ENCODE peak calls at places on chromosomes 5 and 9, in eight cellular contexts. One of them, this sample, is unnamed.

GRCh38 chr9:128068656-128069221 is 707 bp downstream of the SLC25A25 start:
- DNase-seq in activated T-cell treated with anti-CD3 and anti-CD28 coated beads, Interleukin-2, amount 50 U/mL, for 72 hours: no peak
- DNase-seq in left ventricle myocardium superior: no peak
- DNase-seq in HL-60: no peak
- DNase-seq in stimulated activated CD8-positive, alpha-beta memory T cell treated with anti-CD3 and anti-CD28 coated beads, Interleukin-7, amount 100 ng/mL, for 1 hour: no peak
- DNase-seq in AG08396: no peak
- DNase-seq in NCI-H1105: no peak
- DNase-seq in activated gamma-delta T cell treated with Interleukin-2 at 50 U/mL for 16 hours: no peak
- DNase-seq in this sample: no peak

GRCh38 chr9:22395585-22396205 is 50.9 kb upstream of the DMRTA1 start:
- DNase-seq in activated T-cell treated with anti-CD3 and anti-CD28 coated beads, Interleukin-2, amount 50 U/mL, for 72 hours: no peak
- DNase-seq in activated gamma-delta T cell treated with Interleukin-2 at 50 U/mL for 16 hours: no peak
- DNase-seq in HL-60: no peak
- DNase-seq in NCI-H1105: no peak
- DNase-seq in stimulated activated CD8-positive, alpha-beta memory T cell treated with anti-CD3 and anti-CD28 coated beads, Interleukin-7, amount 100 ng/mL, for 1 hour: no peak
- DNase-seq in AG08396: peak; percentile 17
- DNase-seq in left ventricle myocardium superior: no peak
- DNase-seq in this sample: no peak

GRCh38 chr9:91341258-91341746 is 20.4 kb downstream of the AUH start:
- DNase-seq in NCI-H1105: no peak
- DNase-seq in AG08396: no peak
- DNase-seq in HL-60: no peak
- DNase-seq in left ventricle myocardium superior: no peak
- DNase-seq in activated T-cell treated with anti-CD3 and anti-CD28 coated beads, Interleukin-2, amount 50 U/mL, for 72 hours: no peak
- DNase-seq in activated gamma-delta T cell treated with Interleukin-2 at 50 U/mL for 16 hours: no peak
- DNase-seq in stimulated activated CD8-positive, alpha-beta memory T cell treated with anti-CD3 and anti-CD28 coated beads, Interleukin-7, amount 100 ng/mL, for 1 hour: no peak
- DNase-seq in this sample: no peak

GRCh38 chr5:180349391-180349790 is 3.7 kb downstream of the GFPT2 start:
- DNase-seq in AG08396: no peak
- DNase-seq in activated T-cell treated with anti-CD3 and anti-CD28 coated beads, Interleukin-2, amount 50 U/mL, for 72 hours: no peak
- DNase-seq in left ventricle myocardium superior: no peak
- DNase-seq in NCI-H1105: no peak
- DNase-seq in HL-60: no peak
- DNase-seq in stimulated activated CD8-positive, alpha-beta memory T cell treated with anti-CD3 and anti-CD28 coated beads, Interleukin-7, amount 100 ng/mL, for 1 hour: no peak
- DNase-seq in activated gamma-delta T cell treated with Interleukin-2 at 50 U/mL for 16 hours: no peak
- DNase-seq in this sample: peak; percentile 27

GRCh38 chr9:121573717-121574485 is 74.3 kb upstream of the GGTA1 start:
- DNase-seq in NCI-H1105: no peak
- DNase-seq in HL-60: no peak
- DNase-seq in activated gamma-delta T cell treated with Interleukin-2 at 50 U/mL for 16 hours: no peak
- DNase-seq in left ventricle myocardium superior: no peak
- DNase-seq in activated T-cell treated with anti-CD3 and anti-CD28 coated beads, Interleukin-2, amount 50 U/mL, for 72 hours: no peak
- DNase-seq in stimulated activated CD8-positive, alpha-beta memory T cell treated with anti-CD3 and anti-CD28 coated beads, Interleukin-7, amount 100 ng/mL, for 1 hour: no peak
- DNase-seq in AG08396: no peak
- DNase-seq in this sample: no peak

GRCh38 chr9:78280982-78281668 is 15.8 kb upstream of the PSAT1 start:
- DNase-seq in NCI-H1105: no peak
- DNase-seq in activated gamma-delta T cell treated with Interleukin-2 at 50 U/mL for 16 hours: no peak
- DNase-seq in HL-60: no peak
- DNase-seq in AG08396: peak; percentile 47
- DNase-seq in activated T-cell treated with anti-CD3 and anti-CD28 coated beads, Interleukin-2, amount 50 U/mL, for 72 hours: no peak
- DNase-seq in left ventricle myocardium superior: peak; percentile 89
- DNase-seq in stimulated activated CD8-positive, alpha-beta memory T cell treated with anti-CD3 and anti-CD28 coated beads, Interleukin-7, amount 100 ng/mL, for 1 hour: no peak
- DNase-seq in this sample: peak; percentile 86

GRCh38 chr5:17398439-17398838 is 99.6 kb upstream of the TAF11L2 start:
- DNase-seq in activated gamma-delta T cell treated with Interleukin-2 at 50 U/mL for 16 hours: no peak
- DNase-seq in NCI-H1105: no peak
- DNase-seq in stimulated activated CD8-positive, alpha-beta memory T cell treated with anti-CD3 and anti-CD28 coated beads, Interleukin-7, amount 100 ng/mL, for 1 hour: no peak
- DNase-seq in AG08396: peak; percentile 64
- DNase-seq in HL-60: no peak
- DNase-seq in activated T-cell treated with anti-CD3 and anti-CD28 coated beads, Interleukin-2, amount 50 U/mL, for 72 hours: no peak
- DNase-seq in left ventricle myocardium superior: no peak
- DNase-seq in this sample: no peak

GRCh38 chr9:130042406-130042930 is 521 bp downstream of the FNBP1 start:
- DNase-seq in HL-60: no peak
- DNase-seq in NCI-H1105: no peak
- DNase-seq in activated T-cell treated with anti-CD3 and anti-CD28 coated beads, Interleukin-2, amount 50 U/mL, for 72 hours: peak; percentile 48
- DNase-seq in stimulated activated CD8-positive, alpha-beta memory T cell treated with anti-CD3 and anti-CD28 coated beads, Interleukin-7, amount 100 ng/mL, for 1 hour: no peak
- DNase-seq in left ventricle myocardium superior: peak; percentile 57
- DNase-seq in activated gamma-delta T cell treated with Interleukin-2 at 50 U/mL for 16 hours: no peak
- DNase-seq in AG08396: peak; percentile 61
- DNase-seq in this sample: peak; percentile 76

GRCh38 chr5:89299998-89300397 is 417.0 kb upstream of the MEF2C start:
- DNase-seq in stimulated activated CD8-positive, alpha-beta memory T cell treated with anti-CD3 and anti-CD28 coated beads, Interleukin-7, amount 100 ng/mL, for 1 hour: no peak
- DNase-seq in activated T-cell treated with anti-CD3 and anti-CD28 coated beads, Interleukin-2, amount 50 U/mL, for 72 hours: no peak
- DNase-seq in NCI-H1105: no peak
- DNase-seq in AG08396: no peak
- DNase-seq in activated gamma-delta T cell treated with Interleukin-2 at 50 U/mL for 16 hours: no peak
- DNase-seq in HL-60: no peak
- DNase-seq in left ventricle myocardium superior: no peak
- DNase-seq in this sample: no peak

GRCh38 chr5:124783794-124784193 is 37.4 kb upstream of the ZNF608 start:
- DNase-seq in NCI-H1105: no peak
- DNase-seq in left ventricle myocardium superior: no peak
- DNase-seq in HL-60: no peak
- DNase-seq in activated gamma-delta T cell treated with Interleukin-2 at 50 U/mL for 16 hours: no peak
- DNase-seq in AG08396: peak; percentile 23
- DNase-seq in activated T-cell treated with anti-CD3 and anti-CD28 coated beads, Interleukin-2, amount 50 U/mL, for 72 hours: no peak
- DNase-seq in stimulated activated CD8-positive, alpha-beta memory T cell treated with anti-CD3 and anti-CD28 coated beads, Interleukin-7, amount 100 ng/mL, for 1 hour: no peak
- DNase-seq in this sample: no peak

GRCh38 chr5:139275536-139276297 is 17.8 kb upstream of the MATR3 start:
- DNase-seq in NCI-H1105: no peak
- DNase-seq in activated T-cell treated with anti-CD3 and anti-CD28 coated beads, Interleukin-2, amount 50 U/mL, for 72 hours: no peak
- DNase-seq in stimulated activated CD8-positive, alpha-beta memory T cell treated with anti-CD3 and anti-CD28 coated beads, Interleukin-7, amount 100 ng/mL, for 1 hour: no peak
- DNase-seq in AG08396: no peak
- DNase-seq in HL-60: no peak
- DNase-seq in activated gamma-delta T cell treated with Interleukin-2 at 50 U/mL for 16 hours: no peak
- DNase-seq in left ventricle myocardium superior: no peak
- DNase-seq in this sample: no peak

GRCh38 chr5:175889910-175890684 is 18.7 kb downstream of the CPLX2 start:
- DNase-seq in left ventricle myocardium superior: no peak
- DNase-seq in stimulated activated CD8-positive, alpha-beta memory T cell treated with anti-CD3 and anti-CD28 coated beads, Interleukin-7, amount 100 ng/mL, for 1 hour: no peak
- DNase-seq in activated T-cell treated with anti-CD3 and anti-CD28 coated beads, Interleukin-2, amount 50 U/mL, for 72 hours: no peak
- DNase-seq in AG08396: no peak
- DNase-seq in HL-60: no peak
- DNase-seq in NCI-H1105: peak; percentile 39
- DNase-seq in activated gamma-delta T cell treated with Interleukin-2 at 50 U/mL for 16 hours: no peak
- DNase-seq in this sample: no peak

GRCh38 chr9:36603006-36603405 is 30.3 kb downstream of the MELK start:
- DNase-seq in left ventricle myocardium superior: no peak
- DNase-seq in activated gamma-delta T cell treated with Interleukin-2 at 50 U/mL for 16 hours: no peak
- DNase-seq in AG08396: peak; percentile 47
- DNase-seq in stimulated activated CD8-positive, alpha-beta memory T cell treated with anti-CD3 and anti-CD28 coated beads, Interleukin-7, amount 100 ng/mL, for 1 hour: no peak
- DNase-seq in activated T-cell treated with anti-CD3 and anti-CD28 coated beads, Interleukin-2, amount 50 U/mL, for 72 hours: no peak
- DNase-seq in HL-60: no peak
- DNase-seq in NCI-H1105: no peak
- DNase-seq in this sample: no peak

GRCh38 chr9:27524236-27524635 is at the start of gene IFNK:
- DNase-seq in activated gamma-delta T cell treated with Interleukin-2 at 50 U/mL for 16 hours: no peak
- DNase-seq in AG08396: no peak
- DNase-seq in stimulated activated CD8-positive, alpha-beta memory T cell treated with anti-CD3 and anti-CD28 coated beads, Interleukin-7, amount 100 ng/mL, for 1 hour: no peak
- DNase-seq in activated T-cell treated with anti-CD3 and anti-CD28 coated beads, Interleukin-2, amount 50 U/mL, for 72 hours: no peak
- DNase-seq in NCI-H1105: no peak
- DNase-seq in HL-60: no peak
- DNase-seq in left ventricle myocardium superior: no peak
- DNase-seq in this sample: no peak